ENCODE peak calls at places on chromosomes 12 and 14, in seven cellular contexts. One of them, this sample, is unnamed.

GRCh38 chr12:68565391-68565903 is 45.3 kb upstream of the RAP1B start:
- DNase-seq in stomach: no peak
- DNase-seq in breast epithelium: no peak
- DNase-seq in transverse colon: no peak
- DNase-seq in upper lobe of left lung: no peak
- DNase-seq in suprapubic skin: no peak
- DNase-seq in HCT116: no peak
- DNase-seq in this sample: no peak

GRCh38 chr12:122403115-122403770 is 19.2 kb downstream of the CLIP1 start:
- DNase-seq in stomach: no peak
- DNase-seq in breast epithelium: no peak
- DNase-seq in transverse colon: no peak
- DNase-seq in upper lobe of left lung: no peak
- DNase-seq in suprapubic skin: peak
- DNase-seq in HCT116: no peak
- DNase-seq in this sample: no peak

GRCh38 chr14:98234208-98234607 is 1037.8 kb downstream of the BCL11B start:
- DNase-seq in stomach: no peak
- DNase-seq in breast epithelium: no peak
- DNase-seq in transverse colon: no peak
- DNase-seq in upper lobe of left lung: no peak
- DNase-seq in suprapubic skin: no peak
- DNase-seq in HCT116: no peak
- DNase-seq in this sample: no peak

GRCh38 chr14:61923348-61923747 is 161.1 kb downstream of the SNAPC1 start:
- DNase-seq in stomach: no peak
- DNase-seq in breast epithelium: no peak
- DNase-seq in transverse colon: no peak
- DNase-seq in upper lobe of left lung: no peak
- DNase-seq in suprapubic skin: no peak
- DNase-seq in HCT116: no peak
- DNase-seq in this sample: no peak

GRCh38 chr12:111166779-111167540 is 201.9 kb downstream of the PHETA1 start:
- DNase-seq in stomach: no peak
- DNase-seq in breast epithelium: no peak
- DNase-seq in transverse colon: peak
- DNase-seq in upper lobe of left lung: peak
- DNase-seq in suprapubic skin: no peak
- DNase-seq in HCT116: no peak
- DNase-seq in this sample: peak

GRCh38 chr12:69107541-69107940 is 131.8 kb upstream of the CPSF6 start:
- DNase-seq in stomach: no peak
- DNase-seq in breast epithelium: no peak
- DNase-seq in transverse colon: no peak
- DNase-seq in upper lobe of left lung: no peak
- DNase-seq in suprapubic skin: no peak
- DNase-seq in HCT116: no peak
- DNase-seq in this sample: no peak

GRCh38 chr12:28026701-28027100 is 54.2 kb upstream of the PTHLH start:
- DNase-seq in stomach: no peak
- DNase-seq in breast epithelium: no peak
- DNase-seq in transverse colon: no peak
- DNase-seq in upper lobe of left lung: no peak
- DNase-seq in suprapubic skin: no peak
- DNase-seq in HCT116: no peak
- DNase-seq in this sample: no peak

GRCh38 chr12:23884909-23885308 is 64.6 kb downstream of the SOX5 start:
- DNase-seq in stomach: no peak
- DNase-seq in breast epithelium: no peak
- DNase-seq in transverse colon: no peak
- DNase-seq in upper lobe of left lung: no peak
- DNase-seq in suprapubic skin: no peak
- DNase-seq in HCT116: no peak
- DNase-seq in this sample: no peak

GRCh38 chr14:92973265-92973797 is 50.4 kb downstream of the CHGA start:
- DNase-seq in stomach: peak
- DNase-seq in breast epithelium: peak
- DNase-seq in transverse colon: peak
- DNase-seq in upper lobe of left lung: peak
- DNase-seq in suprapubic skin: peak
- DNase-seq in HCT116: no peak
- DNase-seq in this sample: peak

GRCh38 chr14:21534576-21534975 is 8.4 kb upstream of the SALL2 start:
- DNase-seq in stomach: no peak
- DNase-seq in breast epithelium: no peak
- DNase-seq in transverse colon: no peak
- DNase-seq in upper lobe of left lung: no peak
- DNase-seq in suprapubic skin: no peak
- DNase-seq in HCT116: no peak
- DNase-seq in this sample: no peak

GRCh38 chr12:122836027-122836921 is 1.0 kb downstream of the HIP1R start:
- DNase-seq in stomach: peak
- DNase-seq in breast epithelium: no peak
- DNase-seq in transverse colon: peak
- DNase-seq in upper lobe of left lung: no peak
- DNase-seq in suprapubic skin: peak
- DNase-seq in HCT116: no peak
- DNase-seq in this sample: peak

GRCh38 chr12:54331461-54331860 is 6.5 kb downstream of the COPZ1 start:
- DNase-seq in stomach: no peak
- DNase-seq in breast epithelium: no peak
- DNase-seq in transverse colon: no peak
- DNase-seq in upper lobe of left lung: no peak
- DNase-seq in suprapubic skin: no peak
- DNase-seq in HCT116: no peak
- DNase-seq in this sample: no peak
- H3K27ac ChIP-seq in stomach: no peak
- H3K27ac ChIP-seq in breast epithelium: no peak
- H3K27ac ChIP-seq in transverse colon: no peak
- H3K27ac ChIP-seq in upper lobe of left lung: no peak
- H3K27ac ChIP-seq in suprapubic skin: no peak
- H3K27ac ChIP-seq in HCT116: no peak
- H3K27ac ChIP-seq in this sample: no peak

GRCh38 chr14:102185360-102185759 is 45.7 kb downstream of the WDR20 start:
- DNase-seq in stomach: peak
- DNase-seq in breast epithelium: no peak
- DNase-seq in transverse colon: no peak
- DNase-seq in upper lobe of left lung: no peak
- DNase-seq in suprapubic skin: no peak
- DNase-seq in HCT116: no peak
- DNase-seq in this sample: peak

GRCh38 chr14:102184678-102185040 is 45.0 kb downstream of the WDR20 start:
- DNase-seq in stomach: no peak
- DNase-seq in breast epithelium: no peak
- DNase-seq in transverse colon: no peak
- DNase-seq in upper lobe of left lung: no peak
- DNase-seq in suprapubic skin: no peak
- DNase-seq in HCT116: no peak
- DNase-seq in this sample: peak

GRCh38 chr14:102188187-102188586 is 48.5 kb downstream of the WDR20 start:
- DNase-seq in stomach: no peak
- DNase-seq in breast epithelium: no peak
- DNase-seq in transverse colon: no peak
- DNase-seq in upper lobe of left lung: no peak
- DNase-seq in suprapubic skin: no peak
- DNase-seq in HCT116: no peak
- DNase-seq in this sample: peak

GRCh38 chr14:102187583-102188001 is 47.9 kb downstream of the WDR20 start:
- DNase-seq in stomach: no peak
- DNase-seq in breast epithelium: no peak
- DNase-seq in transverse colon: no peak
- DNase-seq in upper lobe of left lung: no peak
- DNase-seq in suprapubic skin: no peak
- DNase-seq in HCT116: no peak
- DNase-seq in this sample: peak

DNA sequence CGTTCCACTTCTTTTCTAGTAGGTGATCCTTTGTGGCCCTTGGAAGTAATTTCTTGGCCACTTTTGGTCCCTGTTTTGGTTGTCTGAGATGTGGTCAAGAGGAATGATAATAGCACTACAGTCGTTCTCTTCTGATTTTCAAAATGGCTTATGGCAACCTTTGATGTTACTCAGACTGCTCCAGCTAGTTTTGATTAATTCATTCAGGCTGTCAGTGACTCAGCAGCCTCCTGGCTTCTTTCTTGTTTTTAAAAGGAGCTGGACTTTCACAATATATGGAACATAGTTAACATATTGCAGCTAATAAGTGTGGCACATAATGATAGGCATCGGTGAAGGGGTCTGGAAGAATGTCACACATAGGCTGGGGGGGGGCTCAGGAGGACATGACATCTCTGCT is 47.3 kb downstream of the WDR20 start:
- DNase-seq in stomach: no peak
- DNase-seq in breast epithelium: no peak
- DNase-seq in transverse colon: no peak
- DNase-seq in upper lobe of left lung: no peak
- DNase-seq in suprapubic skin: no peak
- DNase-seq in HCT116: peak
- DNase-seq in this sample: peak
- TF ChIP-seq POLR2AphosphoS5 in stomach: no peak
- TF ChIP-seq POLR2AphosphoS5 in breast epithelium: no peak
- TF ChIP-seq POLR2AphosphoS5 in transverse colon: no peak
- TF ChIP-seq POLR2AphosphoS5 in upper lobe of left lung: no peak
- TF ChIP-seq POLR2AphosphoS5 in suprapubic skin: no peak
- TF ChIP-seq POLR2AphosphoS5 in HCT116: no peak
- TF ChIP-seq POLR2AphosphoS5 in this sample: peak

GRCh38 chr12:49635656-49636055 is 12.3 kb downstream of the PRPF40B start:
- DNase-seq in stomach: no peak
- DNase-seq in breast epithelium: no peak
- DNase-seq in transverse colon: no peak
- DNase-seq in upper lobe of left lung: no peak
- DNase-seq in suprapubic skin: peak
- DNase-seq in HCT116: no peak
- DNase-seq in this sample: no peak

GRCh38 chr12:49636574-49636973 is 13.2 kb downstream of the PRPF40B start:
- DNase-seq in stomach: no peak
- DNase-seq in breast epithelium: no peak
- DNase-seq in transverse colon: no peak
- DNase-seq in upper lobe of left lung: peak
- DNase-seq in suprapubic skin: peak
- DNase-seq in HCT116: no peak
- DNase-seq in this sample: peak

GRCh38 chr12:49635036-49635435 is 11.7 kb downstream of the PRPF40B start:
- DNase-seq in stomach: no peak
- DNase-seq in breast epithelium: no peak
- DNase-seq in transverse colon: no peak
- DNase-seq in upper lobe of left lung: no peak
- DNase-seq in suprapubic skin: peak
- DNase-seq in HCT116: no peak
- DNase-seq in this sample: no peak

GRCh38 chr12:49637401-49637800 is 14.0 kb downstream of the PRPF40B start:
- DNase-seq in stomach: no peak
- DNase-seq in breast epithelium: no peak
- DNase-seq in transverse colon: no peak
- DNase-seq in upper lobe of left lung: peak
- DNase-seq in suprapubic skin: peak
- DNase-seq in HCT116: no peak
- DNase-seq in this sample: peak

DNA sequence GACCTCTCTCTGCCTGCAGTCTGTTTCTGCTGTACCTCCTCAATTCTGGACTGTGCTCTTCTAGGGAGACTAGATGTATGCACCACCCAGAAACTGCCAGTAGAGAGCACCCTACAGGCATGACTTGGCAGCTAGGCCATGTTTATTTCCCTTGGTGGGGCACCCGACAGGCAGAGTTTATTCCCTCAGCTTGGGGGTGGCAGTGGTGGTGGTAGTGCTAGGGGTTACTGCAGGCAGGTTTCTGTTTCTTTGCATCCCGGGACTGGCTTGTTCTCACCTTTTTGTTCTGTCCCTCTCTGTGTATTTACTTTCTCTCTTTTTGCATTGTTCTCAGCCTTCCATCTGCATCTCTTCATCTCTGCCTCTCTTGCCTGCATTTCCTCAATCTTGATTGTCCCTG is 13.6 kb downstream of the PRPF40B start:
- DNase-seq in stomach: peak
- DNase-seq in breast epithelium: no peak
- DNase-seq in transverse colon: peak
- DNase-seq in upper lobe of left lung: no peak
- DNase-seq in suprapubic skin: peak
- DNase-seq in HCT116: peak
- DNase-seq in this sample: peak
- H3K27ac ChIP-seq in stomach: no peak
- H3K27ac ChIP-seq in breast epithelium: peak
- H3K27ac ChIP-seq in transverse colon: no peak
- H3K27ac ChIP-seq in upper lobe of left lung: no peak
- H3K27ac ChIP-seq in suprapubic skin: no peak
- H3K27ac ChIP-seq in HCT116: no peak
- H3K27ac ChIP-seq in this sample: peak

GRCh38 chr14:54806616-54807015 is 96.0 kb downstream of the GCH1 start:
- DNase-seq in stomach: no peak
- DNase-seq in breast epithelium: no peak
- DNase-seq in transverse colon: no peak
- DNase-seq in upper lobe of left lung: no peak
- DNase-seq in suprapubic skin: no peak
- DNase-seq in HCT116: no peak
- DNase-seq in this sample: no peak

GRCh38 chr14:54805080-54805479 is 97.5 kb downstream of the GCH1 start:
- DNase-seq in stomach: no peak
- DNase-seq in breast epithelium: no peak
- DNase-seq in transverse colon: no peak
- DNase-seq in upper lobe of left lung: no peak
- DNase-seq in suprapubic skin: no peak
- DNase-seq in HCT116: no peak
- DNase-seq in this sample: no peak

GRCh38 chr14:54804720-54805060 is 97.9 kb downstream of the GCH1 start:
- DNase-seq in stomach: no peak
- DNase-seq in breast epithelium: no peak
- DNase-seq in transverse colon: no peak
- DNase-seq in upper lobe of left lung: peak
- DNase-seq in suprapubic skin: no peak
- DNase-seq in HCT116: no peak
- DNase-seq in this sample: no peak

GRCh38 chr14:54803926-54804719 is 98.5 kb downstream of the GCH1 start:
- DNase-seq in stomach: no peak
- DNase-seq in breast epithelium: no peak
- DNase-seq in transverse colon: no peak
- DNase-seq in upper lobe of left lung: no peak
- DNase-seq in suprapubic skin: no peak
- DNase-seq in HCT116: no peak
- DNase-seq in this sample: no peak

DNA sequence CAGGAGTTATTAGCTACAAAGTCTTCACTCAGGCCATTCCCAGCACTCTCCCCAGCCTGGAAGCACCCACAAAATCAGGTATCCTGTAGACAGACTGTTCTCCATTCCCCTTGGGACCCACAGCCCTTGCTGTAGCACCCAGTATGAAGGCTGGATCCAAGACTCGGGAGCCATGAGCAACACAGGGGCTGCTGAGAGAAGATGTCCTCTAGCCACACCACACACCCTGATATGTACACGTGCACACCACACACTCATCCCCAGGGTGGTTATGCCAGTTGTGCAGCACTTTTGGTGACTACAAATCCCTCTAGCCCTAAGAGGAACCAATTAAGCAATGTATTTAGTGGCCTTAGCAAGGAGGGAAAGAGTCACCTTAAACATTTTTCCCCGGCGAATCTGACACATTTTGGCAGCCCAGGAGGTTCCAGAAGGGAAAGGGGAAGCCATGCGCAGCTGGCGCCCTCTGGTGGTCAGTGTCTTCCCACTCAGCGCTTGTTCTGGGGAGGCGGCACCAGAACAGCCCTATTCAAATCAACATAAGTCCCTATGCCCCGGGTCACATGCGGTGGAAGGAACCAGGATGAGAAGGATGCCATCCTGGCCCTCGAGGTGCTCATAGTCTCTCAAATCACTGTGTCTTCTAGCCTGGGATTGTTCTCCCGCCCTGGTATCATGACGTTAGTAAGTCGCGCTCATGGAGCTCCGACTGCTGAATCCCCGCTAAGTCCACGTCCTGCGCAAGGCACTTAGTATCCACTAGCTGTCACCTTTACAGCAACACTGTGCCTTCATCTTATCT is 96.9 kb downstream of the GCH1 start:
- DNase-seq in stomach: peak
- DNase-seq in breast epithelium: peak
- DNase-seq in transverse colon: peak
- DNase-seq in upper lobe of left lung: peak
- DNase-seq in suprapubic skin: peak
- DNase-seq in HCT116: peak
- DNase-seq in this sample: peak
- TF ChIP-seq POLR2AphosphoS5 in stomach: peak
- TF ChIP-seq POLR2AphosphoS5 in breast epithelium: no peak
- TF ChIP-seq POLR2AphosphoS5 in transverse colon: no peak
- TF ChIP-seq POLR2AphosphoS5 in upper lobe of left lung: no peak
- TF ChIP-seq POLR2AphosphoS5 in suprapubic skin: no peak
- TF ChIP-seq POLR2AphosphoS5 in HCT116: no peak
- TF ChIP-seq POLR2AphosphoS5 in this sample: no peak